ENCODE peak calls at places on chromosomes 2 and 18, in six cellular contexts. N, A, X, O, E and Y are unnamed samples.

GRCh38 chr2:46815121-46815802 is 100.3 kb downstream of the MCFD2 start:
- DNase-seq in N (no peak), A (no peak), X (no peak), O (no peak), E (no peak), Y (peak)

GRCh38 chr2:122163596-122163995 is 408.1 kb downstream of the TSN start:
- DNase-seq in N (no peak), A (no peak), X (no peak), O (no peak), E (no peak), Y (no peak)

GRCh38 chr18:74082476-74083070 is 65.1 kb downstream of the FBXO15 start:
- DNase-seq in N (peak), A (peak), X (peak), O (peak), E (peak), Y (no peak)

GRCh38 chr2:147538848-147539247 is 306.0 kb upstream of the ACVR2A start:
- DNase-seq in N (no peak), A (no peak), X (no peak), O (no peak), E (no peak), Y (no peak)

GRCh38 chr2:63192169-63192888 is 141.7 kb downstream of the OTX1 start:
- DNase-seq in N (no peak), A (no peak), X (peak), O (no peak), E (no peak), Y (no peak)

GRCh38 chr2:27249891-27250651 is 12.8 kb downstream of the SLC30A3 start:
- DNase-seq in N (peak), A (peak), X (peak), O (no peak), E (peak), Y (peak)

GRCh38 chr2:74602553-74603281 is 45.4 kb downstream of the M1AP start:
- DNase-seq in N (no peak), A (no peak), X (no peak), O (no peak), E (no peak), Y (no peak)

GRCh38 chr18:63676526-63676925 is 14.8 kb upstream of the SERPINB3 start:
- DNase-seq in N (peak), A (peak), X (no peak), O (no peak), E (no peak), Y (no peak)

GRCh38 chr18:6476880-6477279 is 62.2 kb upstream of the L3MBTL4 start:
- DNase-seq in N (no peak), A (no peak), X (no peak), O (no peak), E (no peak), Y (no peak)

GRCh38 chr2:233953106-233953801 is 36.1 kb downstream of the TRPM8 start:
- DNase-seq in N (no peak), A (no peak), X (no peak), O (no peak), E (no peak), Y (no peak)

GRCh38 chr2:60775048-60775639 is 19.1 kb downstream of the PAPOLG start:
- DNase-seq in N (no peak), A (no peak), X (no peak), O (no peak), E (no peak), Y (no peak)

GRCh38 chr18:55500316-55501086 is 87.5 kb downstream of the TCF4 start:
- DNase-seq in N (no peak), A (no peak), X (no peak), O (no peak), E (no peak), Y (no peak)

DNA sequence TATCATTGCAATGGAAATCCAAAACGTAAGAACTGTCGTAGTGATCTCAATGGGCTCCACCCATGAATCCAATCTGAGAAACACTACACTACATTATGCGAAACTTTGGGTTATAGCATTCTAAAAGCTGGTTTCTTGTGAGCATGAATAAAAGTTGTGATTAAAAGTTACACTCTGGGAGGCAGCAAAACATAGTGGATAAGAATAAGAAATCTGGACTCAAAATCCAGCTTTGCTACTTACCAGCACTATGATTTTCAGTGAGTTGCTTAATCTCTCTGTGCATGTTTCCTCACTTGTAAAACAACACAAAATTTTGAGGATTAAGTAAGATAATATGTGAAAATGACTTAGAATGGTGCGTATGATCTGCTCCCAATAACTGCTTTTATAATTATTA is 25.7 kb upstream of the THOC1 start:
- DNase-seq in N (no peak), A (no peak), X (no peak), O (no peak), E (no peak), Y (no peak)
- TF ChIP-seq ATF3 in N (no peak), A (no peak), X (no peak), O (no peak), E (no peak), Y (no peak)

DNA sequence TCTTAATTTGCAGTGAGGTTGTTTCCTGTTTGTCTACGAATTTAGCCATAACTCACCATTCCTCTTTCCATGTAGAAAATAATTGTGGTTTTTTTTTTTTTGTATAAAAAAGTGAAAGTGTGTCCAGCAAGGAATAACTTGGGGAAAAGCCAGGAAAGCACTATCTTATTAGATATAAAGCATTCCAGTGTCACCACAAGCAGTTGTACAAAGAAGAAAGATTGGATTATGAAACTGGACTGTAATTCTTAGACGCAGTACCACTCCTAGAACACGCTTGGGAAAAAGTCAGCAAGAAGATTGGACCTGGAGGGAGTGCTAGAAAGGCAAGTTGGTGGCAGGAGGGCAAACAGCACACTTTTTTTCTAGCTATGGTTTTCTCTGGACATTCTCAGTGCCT is 186.7 kb downstream of the PARD3B start:
- DNase-seq in N (no peak), A (no peak), X (no peak), O (no peak), E (no peak), Y (no peak)
- TF ChIP-seq ATF3 in N (no peak), A (no peak), X (no peak), O (no peak), E (no peak), Y (no peak)

DNA sequence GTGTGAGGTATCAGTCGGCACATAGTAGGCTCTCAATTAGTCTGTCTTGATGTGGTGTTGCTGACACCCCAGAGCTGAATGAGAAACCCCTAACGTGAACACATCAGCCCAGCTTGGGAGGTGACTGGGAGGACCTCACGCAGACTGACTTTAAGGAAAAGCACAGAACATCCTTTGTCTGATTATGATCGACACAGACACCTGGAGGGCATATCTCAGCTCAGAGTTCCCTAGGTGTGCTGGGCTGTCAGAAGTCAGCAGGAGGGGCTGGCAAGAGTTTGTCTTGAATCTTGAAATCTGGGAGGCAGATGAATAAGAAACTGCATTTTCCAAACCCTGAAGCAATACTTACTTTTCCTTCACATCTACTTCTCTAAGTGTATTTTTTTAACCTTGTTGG is 16.8 kb upstream of the MYCN start:
- DNase-seq in N (no peak), A (no peak), X (no peak), O (no peak), E (no peak), Y (no peak)
- TF ChIP-seq ATF3 in N (no peak), A (no peak), X (no peak), O (no peak), E (no peak), Y (no peak)

GRCh38 chr2:19201911-19202310 is 156.5 kb downstream of the OSR1 start:
- DNase-seq in N (no peak), A (no peak), X (no peak), O (no peak), E (no peak), Y (no peak)

GRCh38 chr2:19208479-19209204 is 149.8 kb downstream of the OSR1 start:
- DNase-seq in N (no peak), A (no peak), X (no peak), O (no peak), E (no peak), Y (no peak)

GRCh38 chr2:19209575-19210341 is 148.7 kb downstream of the OSR1 start:
- DNase-seq in N (no peak), A (no peak), X (no peak), O (no peak), E (no peak), Y (no peak)

GRCh38 chr2:19205983-19206533 is 152.4 kb downstream of the OSR1 start:
- DNase-seq in N (no peak), A (no peak), X (no peak), O (no peak), E (no peak), Y (no peak)

DNA sequence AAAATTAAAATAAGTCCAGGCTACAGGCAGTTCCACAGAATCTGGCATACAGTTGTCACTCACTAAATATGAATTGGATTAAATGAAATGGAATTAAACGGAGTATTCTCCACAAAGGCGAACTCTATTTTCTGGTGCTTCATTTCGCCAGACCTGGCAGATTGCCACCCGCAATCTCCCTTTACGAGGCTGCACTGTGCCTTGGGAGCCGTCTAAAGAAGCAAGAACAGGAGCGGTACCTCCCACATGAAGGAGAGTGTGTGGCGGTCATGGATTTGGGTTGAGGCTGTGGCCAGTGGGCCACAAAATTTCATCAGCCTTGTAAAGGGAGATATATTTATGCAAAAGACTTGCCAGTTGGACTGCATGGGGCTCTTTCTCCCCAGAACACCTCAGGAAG is 151.0 kb downstream of the OSR1 start:
- DNase-seq in N (no peak), A (no peak), X (no peak), O (no peak), E (no peak), Y (no peak)
- TF ChIP-seq ATF3 in N (no peak), A (no peak), X (no peak), O (no peak), E (no peak), Y (no peak)

DNA sequence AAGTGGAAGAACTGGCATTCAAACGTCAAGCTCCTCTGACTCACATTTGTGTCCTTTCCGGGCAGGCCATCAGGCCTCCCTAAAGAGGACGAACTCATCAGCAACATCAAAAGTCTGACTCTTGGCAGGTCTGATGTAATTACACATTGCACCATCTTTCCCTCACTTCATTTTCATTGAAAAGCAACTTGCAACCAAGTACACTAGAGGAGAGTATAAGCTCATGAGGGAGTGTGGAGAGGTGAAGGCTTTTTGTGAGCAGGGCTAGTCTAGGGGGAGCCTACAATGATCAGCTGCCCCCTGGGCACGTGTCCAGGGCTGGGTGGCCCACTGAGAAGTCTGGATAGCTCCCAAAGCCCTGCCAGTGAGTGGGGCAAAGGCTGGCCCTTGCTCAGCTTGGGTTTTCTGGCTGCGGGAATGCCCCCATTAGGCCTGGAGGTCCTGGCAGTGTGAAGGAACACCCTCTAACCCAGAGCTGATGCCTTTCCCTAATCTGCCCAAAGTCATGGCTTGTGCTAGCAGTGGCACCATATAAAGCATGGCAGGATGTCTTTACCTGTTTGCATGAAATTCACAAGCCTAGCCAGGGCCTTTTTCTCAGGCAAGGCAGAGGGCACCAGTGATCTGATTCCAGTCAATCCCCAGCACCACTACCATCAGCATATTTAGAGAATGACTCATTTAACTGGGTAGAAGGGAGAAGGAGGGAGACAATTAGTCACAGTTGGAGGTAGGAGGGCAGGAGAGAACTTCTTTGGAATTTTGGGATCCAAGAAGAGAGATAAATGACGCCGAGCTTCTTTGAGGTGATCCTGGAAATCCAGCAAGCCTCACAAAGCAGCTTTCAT is 8.5 kb upstream of the DAW1 start:
- DNase-seq in N (no peak), A (peak), X (peak), O (no peak), E (peak), Y (no peak)
- TF ChIP-seq ATF3 in N (no peak), A (peak), X (no peak), O (no peak), E (no peak), Y (no peak)

DNA sequence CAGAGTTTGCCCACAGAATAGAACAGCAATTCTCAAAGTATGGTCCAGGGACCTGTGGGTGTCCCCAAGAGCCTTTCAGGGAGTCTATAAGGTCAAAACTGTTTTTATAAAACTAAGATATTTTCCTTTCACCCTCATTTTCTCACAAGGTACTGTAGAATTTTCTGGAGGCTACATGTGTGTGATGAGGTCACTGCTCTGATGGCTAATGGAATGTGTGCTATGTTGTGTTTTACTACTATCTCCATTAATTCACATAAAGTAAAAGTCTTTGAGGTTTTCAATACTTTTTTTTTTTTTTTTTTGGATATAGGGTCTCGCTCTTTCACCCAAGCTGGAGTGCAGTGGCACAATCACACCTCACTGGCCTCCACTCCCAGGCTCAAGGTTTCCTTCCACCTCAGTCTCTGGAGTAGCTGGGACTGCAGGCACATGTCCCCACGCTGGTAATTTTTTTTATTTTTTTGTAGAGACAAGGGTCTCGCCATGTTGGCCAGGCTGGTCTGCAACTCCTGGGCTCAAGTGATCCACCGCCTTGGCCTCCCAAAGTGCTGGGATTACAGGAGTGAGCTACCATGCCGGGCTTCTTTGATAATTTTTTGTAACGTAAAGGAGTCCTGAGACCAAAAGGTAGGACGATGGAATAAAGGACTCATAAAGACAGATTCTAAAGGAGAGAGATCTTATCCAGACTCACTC is 1.8 kb downstream of the TRABD2A start:
- DNase-seq in N (no peak), A (no peak), X (no peak), O (no peak), E (no peak), Y (no peak)
- TF ChIP-seq ATF3 in N (no peak), A (no peak), X (no peak), O (no peak), E (no peak), Y (no peak)

DNA sequence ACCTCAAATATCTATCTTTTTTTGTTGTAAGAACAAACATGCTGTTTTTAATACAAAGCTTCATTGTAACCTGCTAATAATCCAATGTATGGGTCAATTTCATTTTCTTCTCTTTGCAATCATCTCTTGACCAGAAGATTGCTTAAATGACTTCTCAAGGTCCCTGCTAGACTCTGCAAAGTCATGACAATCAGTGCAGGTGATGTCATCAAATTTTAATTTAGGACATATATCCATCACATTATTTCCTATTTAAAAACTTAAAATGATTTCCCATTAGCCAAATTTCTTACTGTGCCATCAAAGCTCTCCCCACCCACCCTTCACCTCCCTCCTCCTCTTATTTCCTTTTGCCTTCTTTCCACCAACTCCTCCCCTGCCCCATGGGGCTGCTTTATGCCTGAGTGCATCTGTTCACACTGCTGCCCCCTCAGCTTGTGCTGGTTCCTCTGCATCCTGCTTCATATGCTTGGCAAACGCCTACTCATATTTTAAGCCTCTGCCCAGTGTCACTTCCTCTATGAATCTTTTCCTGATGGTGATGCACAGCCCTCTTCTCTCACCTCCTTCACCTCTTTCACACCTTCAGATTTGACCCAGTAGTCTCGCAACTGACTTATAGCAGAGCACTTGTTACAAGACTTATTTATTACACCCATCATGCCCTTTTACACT is 20.3 kb downstream of the PLEK start:
- DNase-seq in N (no peak), A (no peak), X (no peak), O (peak), E (no peak), Y (no peak)
- TF ChIP-seq ATF3 in N (no peak), A (no peak), X (no peak), O (no peak), E (no peak), Y (peak)

DNA sequence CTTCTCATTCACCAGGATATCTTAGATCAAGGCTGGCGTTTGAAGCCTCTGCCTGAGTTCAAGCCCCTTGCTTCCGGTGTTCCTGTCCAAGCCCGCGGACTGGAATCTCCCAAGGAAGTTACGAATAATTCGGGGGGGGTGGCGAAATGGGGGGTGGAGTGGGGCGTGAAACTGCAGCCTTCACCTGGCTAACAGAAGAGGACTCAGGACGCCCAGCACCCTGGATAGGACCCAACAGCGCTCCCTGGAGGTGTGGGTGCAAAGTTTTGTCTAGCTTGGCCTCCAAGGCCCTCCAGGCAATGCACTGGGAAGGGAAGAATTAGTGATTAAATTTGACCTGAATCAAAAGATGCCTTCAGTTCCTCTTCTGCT is 872 bp upstream of the TRIB2 start:
- DNase-seq in N (peak), A (peak), X (peak), O (no peak), E (no peak), Y (peak)
- TF ChIP-seq ATF3 in N (no peak), A (no peak), X (no peak), O (no peak), E (no peak), Y (no peak)

DNA sequence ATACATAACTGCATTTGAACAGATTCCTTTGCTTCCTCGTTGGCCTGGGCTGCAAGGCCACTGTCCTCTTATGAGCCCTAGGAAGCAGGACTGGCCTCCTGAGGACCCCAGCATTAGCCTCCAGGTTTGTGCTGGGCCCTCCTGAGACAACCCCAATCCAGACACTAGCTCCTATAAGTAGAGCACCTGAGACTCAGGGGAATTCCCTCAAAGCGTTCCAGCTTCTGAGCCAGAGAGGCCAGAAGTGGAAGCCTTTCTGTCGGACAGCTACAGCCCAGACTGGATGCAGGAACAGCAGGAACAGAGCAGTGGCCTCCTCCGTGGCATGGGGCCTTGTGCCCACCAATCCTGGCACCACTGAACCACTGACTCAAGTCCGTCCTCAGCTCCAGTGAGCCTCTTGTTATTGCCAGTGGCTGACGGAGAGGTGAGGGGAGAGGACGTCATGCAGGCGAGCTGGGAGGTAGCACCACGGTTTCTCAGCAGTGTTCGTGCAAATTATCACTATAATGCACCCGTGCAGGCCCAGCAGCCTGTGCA is 67.2 kb downstream of the NPAS2 start:
- DNase-seq in N (no peak), A (no peak), X (no peak), O (no peak), E (no peak), Y (no peak)
- TF ChIP-seq ATF3 in N (no peak), A (no peak), X (no peak), O (no peak), E (no peak), Y (no peak)